ENCODE peak calls at places on chromosomes 7 and 10, in six cellular contexts. X is lower lobe of right lung, S is neural progenitor cell, T is tibial artery, I is Calu3, P is H1. W is an unnamed sample.

GRCh38 chr7:105641236-105641810 is 60.0 kb upstream of the EFCAB10 start:
- DNase-seq in S (no peak), T (no peak), X (no peak), I (no peak), P (no peak), W (no peak)

GRCh38 chr7:29360633-29361625 is 166.4 kb downstream of the CHN2 start:
- DNase-seq in T (no peak), I (no peak), X (no peak), P (no peak), S (no peak), W (no peak)

GRCh38 chr7:130154501-130155317 is 50.5 kb downstream of the TMEM209 start:
- DNase-seq in I (no peak), P (peak), S (peak), T (no peak), X (no peak), W (no peak)

GRCh38 chr7:18393465-18394118 is 102.0 kb upstream of the HDAC9 start:
- DNase-seq in T (no peak), X (no peak), I (no peak), P (no peak), S (no peak), W (no peak)

GRCh38 chr10:84715911-84716310 is 387.5 kb downstream of the CCSER2 start:
- DNase-seq in P (peak), I (peak), X (no peak), T (no peak), S (peak), W (peak)

GRCh38 chr7:2201686-2202360 is 30.9 kb downstream of the MAD1L1 start:
- DNase-seq in S (no peak), I (no peak), P (no peak), T (peak), X (no peak), W (no peak)

GRCh38 chr7:37832194-37832593 is 16.2 kb upstream of the NME8 start:
- DNase-seq in T (peak), P (no peak), S (no peak), I (peak), X (peak), W (no peak)

GRCh38 chr10:71145352-71145945 is 66.9 kb upstream of the UNC5B start:
- DNase-seq in T (no peak), I (no peak), X (no peak), S (no peak), P (no peak), W (no peak)

GRCh38 chr7:47885309-47886000 is 62.8 kb downstream of the PKD1L1 start:
- DNase-seq in P (peak), X (no peak), I (no peak), S (no peak), T (no peak), W (no peak)

GRCh38 chr7:83410989-83411591 is 237.8 kb downstream of the SEMA3E start:
- DNase-seq in T (no peak), S (peak), P (no peak), X (no peak), I (peak), W (no peak)

GRCh38 chr10:33333260-33334169 is 952 bp downstream of the NRP1 start:
- DNase-seq in X (no peak), T (no peak), P (no peak), I (peak), S (no peak), W (peak)

GRCh38 chr10:78502208-78502943 is 468.7 kb downstream of the RPS24 start:
- DNase-seq in S (no peak), P (no peak), X (no peak), I (no peak), T (no peak), W (no peak)

GRCh38 chr10:72263613-72264241 is 10.0 kb upstream of the DDIT4 start:
- DNase-seq in I (peak), P (no peak), S (no peak), X (peak), T (no peak), W (no peak)

GRCh38 chr10:48296699-48297098 is 9.8 kb upstream of the MAPK8 start:
- DNase-seq in X (no peak), T (no peak), I (no peak), S (no peak), P (no peak), W (no peak)

GRCh38 chr7:129014501-129015101 is 40.3 kb downstream of the TNPO3 start:
- DNase-seq in T (no peak), I (no peak), X (no peak), P (no peak), S (no peak), W (no peak)

GRCh38 chr7:69213882-69214281 is 384.4 kb upstream of the AUTS2 start:
- DNase-seq in X (no peak), I (no peak), S (no peak), P (no peak), T (no peak), W (no peak)

GRCh38 chr7:15326044-15326644 is 235.7 kb downstream of the AGMO start:
- DNase-seq in P (no peak), X (no peak), I (no peak), T (no peak), S (peak), W (no peak)

GRCh38 chr10:24993237-24993958 is 22.6 kb downstream of the ENKUR start:
- DNase-seq in P (no peak), X (no peak), I (no peak), T (no peak), S (no peak), W (no peak)

GRCh38 chr10:30166929-30167328 is 107.5 kb upstream of the JCAD start:
- DNase-seq in P (no peak), T (no peak), X (no peak), S (no peak), I (no peak), W (no peak)

GRCh38 chr10:90939648-90940047 is 18.8 kb upstream of the ANKRD1 start:
- DNase-seq in X (no peak), I (no peak), T (no peak), P (no peak), S (no peak), W (no peak)

GRCh38 chr7:11760372-11760771 is 71.6 kb downstream of the THSD7A start:
- DNase-seq in I (no peak), P (no peak), T (no peak), X (no peak), S (peak), W (no peak)

GRCh38 chr10:96292971-96293909 is 11.0 kb upstream of the DNTT start:
- DNase-seq in I (no peak), P (no peak), T (no peak), X (no peak), S (peak), W (no peak)

GRCh38 chr10:110420401-110421193 is 77.1 kb upstream of the DUSP5 start:
- DNase-seq in S (no peak), X (peak), P (no peak), T (no peak), I (peak), W (no peak)

DNA sequence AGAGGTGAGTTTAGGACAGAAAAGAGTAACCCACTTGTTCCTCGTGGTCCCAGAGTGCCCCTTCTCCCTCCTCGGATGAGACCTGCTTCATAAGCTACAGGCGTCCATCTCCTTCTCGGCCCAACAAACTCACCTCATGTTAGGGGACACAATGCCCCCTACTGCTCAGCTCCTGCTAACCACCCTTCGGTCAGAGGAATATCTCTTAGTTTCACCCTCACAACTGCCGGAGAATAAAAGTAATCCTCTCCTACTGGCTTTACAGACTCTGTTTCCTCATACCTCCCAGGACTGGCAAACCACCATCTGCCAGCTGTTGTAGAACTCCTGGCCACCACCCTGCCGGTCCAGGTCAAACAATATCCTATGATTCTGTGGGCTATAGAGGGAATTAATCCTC is 3.2 kb downstream of the AKR1B15 start:
- DNase-seq in P (no peak), I (peak), T (no peak), S (peak), X (no peak), W (no peak)
- TF ChIP-seq CTCF in P (peak), I (no peak), T (no peak), S (peak), X (no peak), W (peak)

GRCh38 chr7:152173372-152174070 is 148.0 kb downstream of the GALNT11 start:
- DNase-seq in X (no peak), S (no peak), I (no peak), T (no peak), P (no peak), W (no peak)
- TF ChIP-seq CTCF in X (no peak), S (no peak), I (no peak), T (no peak), P (no peak), W (no peak)

GRCh38 chr7:82185443-82185842 is 258.1 kb downstream of the CACNA2D1 start:
- DNase-seq in S (no peak), T (no peak), I (no peak), P (no peak), X (no peak), W (no peak)

GRCh38 chr7:82179311-82179710 is 264.3 kb downstream of the CACNA2D1 start:
- DNase-seq in T (no peak), P (no peak), S (no peak), I (no peak), X (no peak), W (no peak)

GRCh38 chr7:82188636-82189035 is 254.9 kb downstream of the CACNA2D1 start:
- DNase-seq in I (no peak), S (no peak), X (no peak), P (no peak), T (no peak), W (no peak)

GRCh38 chr7:82183633-82184032 is 259.9 kb downstream of the CACNA2D1 start:
- DNase-seq in S (no peak), P (no peak), T (no peak), I (no peak), X (no peak), W (no peak)
- TF ChIP-seq CTCF in S (no peak), P (no peak), T (no peak), I (no peak), X (no peak), W (no peak)

DNA sequence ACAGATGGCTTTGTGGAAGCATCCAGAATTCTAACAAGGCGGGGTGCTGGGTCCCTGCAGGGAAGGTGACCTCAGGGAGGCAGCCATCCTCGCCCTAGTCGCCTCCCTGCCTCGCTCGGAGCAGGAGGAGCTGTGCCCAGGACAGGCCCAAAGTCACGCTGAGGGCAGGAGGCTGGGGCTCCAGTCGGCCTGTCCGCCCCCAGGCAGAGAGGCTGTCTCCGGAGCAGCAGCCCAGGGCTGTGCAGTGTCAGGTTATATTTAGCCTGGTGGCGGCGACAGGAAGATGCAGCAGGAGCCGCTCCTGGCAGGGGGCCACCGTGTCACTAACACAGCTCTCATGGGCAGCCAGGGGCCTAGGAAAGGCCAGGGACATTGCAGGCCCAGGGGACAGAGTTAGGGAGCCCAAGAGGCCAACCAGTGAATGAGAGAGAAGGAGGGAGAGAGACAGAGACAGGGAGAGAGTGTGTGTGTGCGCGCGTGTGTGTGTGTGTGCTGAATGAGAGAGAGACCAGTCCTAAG is 13.5 kb downstream of the KCNH2 start:
- DNase-seq in S (peak), T (no peak), X (no peak), P (no peak), I (no peak), W (no peak)
- TF ChIP-seq CTCF in S (peak), T (no peak), X (no peak), P (no peak), I (no peak), W (no peak)

GRCh38 chr7:45129181-45129800 is 17.8 kb upstream of the TBRG4 start:
- DNase-seq in S (no peak), X (no peak), P (no peak), T (no peak), I (no peak), W (no peak)
- TF ChIP-seq CTCF in S (no peak), X (no peak), P (no peak), T (no peak), I (no peak), W (no peak)

DNA sequence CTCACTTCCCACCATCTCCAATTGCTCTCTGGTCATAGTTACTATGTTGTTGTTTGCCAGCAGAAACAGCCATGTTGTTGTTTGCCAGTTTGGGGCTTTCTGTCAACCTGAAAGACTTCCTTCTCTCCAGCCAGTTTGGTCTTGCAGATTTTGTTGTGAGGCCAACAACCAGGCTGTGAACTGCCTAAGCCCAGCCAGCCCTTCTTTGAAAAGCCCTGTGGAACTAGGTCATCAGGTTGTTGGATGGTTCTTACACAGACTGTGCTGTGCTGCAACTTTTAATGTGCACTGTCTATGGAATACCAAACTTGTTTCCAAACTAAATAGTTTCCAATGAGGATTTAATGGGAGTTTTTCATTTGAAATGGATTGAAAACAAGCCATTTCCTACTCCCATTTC is 592.7 kb upstream of the GALNT17 start:
- DNase-seq in T (no peak), I (no peak), X (no peak), P (no peak), S (no peak), W (no peak)
- TF ChIP-seq CTCF in T (no peak), I (no peak), X (no peak), P (no peak), S (no peak), W (no peak)

GRCh38 chr7:111855161-111855841 is 293.0 kb upstream of the IMMP2L start:
- DNase-seq in S (peak), I (peak), T (no peak), P (no peak), X (no peak), W (no peak)
- TF ChIP-seq CTCF in S (peak), I (peak), T (no peak), P (peak), X (peak), W (peak)

W was measured in GM12864.